ENCODE peak calls at places on chromosomes 13 and 19, in four cellular contexts. D is activated T-helper 2 cell treated with anti-CD3 and anti-CD28 coated beads, Interferon-gamma antibody, Interleukin-2, Interleukin-4, amounts not matched to agents 10 μg/mL and 5 μg/mL and 100 μg/mL, durations not matched to agents 14 hours and 24 hours and 36 hours; N is pancreas; A is CD8-positive, alpha-beta T cell. J is an unnamed sample.

GRCh38 chr13:108326318-108326717 is 56.8 kb downstream of the TNFSF13B start:
- DNase-seq in D (no peak), N (no peak), A (no peak), J (peak)

GRCh38 chr13:110812111-110812868 is 98.8 kb downstream of the ING1 start:
- DNase-seq in D (no peak), N (no peak), A (no peak), J (peak)

GRCh38 chr19:35117017-35117570 is 1.5 kb downstream of the FXYD3 start:
- DNase-seq in D (no peak), N (no peak), A (no peak), J (no peak)

GRCh38 chr13:37109080-37109678 is 3.7 kb upstream of the CSNK1A1L start:
- DNase-seq in D (no peak), N (no peak), A (no peak), J (peak)

GRCh38 chr13:113588394-113589111 is 4.0 kb downstream of the TFDP1 start:
- DNase-seq in D (no peak), N (peak), A (no peak), J (no peak)

GRCh38 chr19:41906271-41906670 is 22.0 kb downstream of the ERFL start:
- DNase-seq in D (no peak), N (no peak), A (no peak), J (peak)

GRCh38 chr13:44516771-44517170 is 59.4 kb downstream of the TSC22D1 start:
- DNase-seq in D (no peak), N (no peak), A (no peak), J (peak)

GRCh38 chr13:109152941-109153340 is 523.5 kb downstream of the MYO16 start:
- DNase-seq in D (no peak), N (no peak), A (no peak), J (no peak)

GRCh38 chr19:46209051-46209450 is 20.5 kb upstream of the IGFL1 start:
- DNase-seq in D (no peak), N (no peak), A (no peak), J (no peak)

GRCh38 chr13:98838776-98839175 is 86.3 kb upstream of the SLC15A1 start:
- DNase-seq in D (no peak), N (no peak), A (no peak), J (no peak)

GRCh38 chr19:16207063-16207462 is 9.4 kb downstream of the AP1M1 start:
- DNase-seq in D (no peak), N (no peak), A (peak), J (no peak)

GRCh38 chr13:109785141-109785891 is 1.1 kb downstream of the IRS2 start:
- DNase-seq in D (no peak), N (peak), A (peak), J (peak)

GRCh38 chr19:54317108-54317964 is 4.4 kb upstream of the LILRA5 start:
- DNase-seq in D (no peak), N (no peak), A (no peak), J (peak)

GRCh38 chr19:2495651-2496316 is 19.9 kb downstream of the GADD45B start:
- DNase-seq in D (no peak), N (no peak), A (no peak), J (no peak)

GRCh38 chr13:27997904-27998522 is 9.5 kb upstream of the URAD start:
- DNase-seq in D (no peak), N (peak), A (peak), J (peak)

GRCh38 chr13:32549788-32550187 is 11.2 kb upstream of the N4BP2L2 start:
- DNase-seq in D (no peak), N (no peak), A (no peak), J (no peak)

GRCh38 chr19:1455002-1455335 is 5.0 kb downstream of the APC2 start:
- DNase-seq in D (no peak), N (no peak), A (no peak), J (no peak)

GRCh38 chr13:53343345-53343744 is 314.7 kb downstream of the OLFM4 start:
- DNase-seq in D (no peak), N (no peak), A (no peak), J (peak)

GRCh38 chr19:2612619-2613249 is 89.8 kb downstream of the GNG7 start:
- DNase-seq in D (no peak), N (no peak), A (no peak), J (peak)

GRCh38 chr13:44955421-44955820 is 33.9 kb downstream of the NUFIP1 start:
- DNase-seq in D (no peak), N (peak), A (no peak), J (no peak)

GRCh38 chr19:11165486-11166030 is 10.0 kb upstream of the SPC24 start:
- DNase-seq in D (no peak), N (no peak), A (no peak), J (no peak)

GRCh38 chr19:10292206-10292788 is 2.5 kb downstream of the ICAM5 start:
- DNase-seq in D (peak), N (peak), A (peak), J (peak)

GRCh38 chr13:104286566-104287290 is 1220.5 kb upstream of the SLC10A2 start:
- DNase-seq in D (no peak), N (no peak), A (no peak), J (peak)

GRCh38 chr19:980133-980998 is 3.8 kb upstream of the WDR18 start:
- DNase-seq in D (no peak), N (peak), A (no peak), J (peak)

GRCh38 chr13:45951724-45952123 is 100.2 kb upstream of the SIAH3 start:
- DNase-seq in D (no peak), N (no peak), A (no peak), J (no peak)

J was measured in GM23338.